ENCODE peak calls at places on chromosomes 6 and 20, in ten cellular contexts. A, N, Q, W, B, M, P, Z, Y and X are unnamed samples.

GRCh38 chr6:165864925-165865324 is 201.9 kb upstream of the PDE10A start:
- DNase-seq in A (no peak), Q (no peak), Y (no peak), P (no peak), Z (no peak), M (no peak), N (no peak), W (no peak), B (no peak), X (no peak)

GRCh38 chr20:48214601-48215000 is 429.3 kb upstream of the SULF2 start:
- DNase-seq in Q (no peak), Z (no peak), P (no peak), B (no peak), A (no peak), N (no peak), W (no peak), Y (no peak), M (no peak), X (no peak)

GRCh38 chr6:113594726-113595125 is 262.4 kb upstream of the MARCKS start:
- DNase-seq in B (no peak), A (no peak), N (no peak), Y (no peak), W (no peak), Z (no peak), M (no peak), Q (no peak), P (no peak), X (no peak)

GRCh38 chr6:39897699-39898098 is 36.6 kb downstream of the MOCS1 start:
- DNase-seq in P (no peak), B (no peak), A (no peak), M (no peak), Y (no peak), N (no peak), Z (no peak), Q (no peak), W (no peak), X (no peak)

GRCh38 chr6:3977875-3978711 is 100.8 kb downstream of the FAM217A start:
- DNase-seq in P (peak), N (peak), W (peak), A (peak), B (peak), M (no peak), Y (no peak), Q (no peak), Z (peak), X (no peak)

GRCh38 chr6:91786474-91787184 is 1199.8 kb upstream of the MAP3K7 start:
- DNase-seq in P (no peak), Z (no peak), A (no peak), M (no peak), Y (no peak), N (no peak), Q (no peak), W (no peak), B (no peak), X (no peak)

GRCh38 chr20:62787329-62787728 is 8.9 kb upstream of the MRGBP start:
- DNase-seq in M (no peak), A (no peak), Y (no peak), P (no peak), B (no peak), Z (no peak), N (no peak), W (no peak), Q (no peak), X (no peak)

GRCh38 chr20:1949711-1950110 is 44.1 kb downstream of the PDYN start:
- DNase-seq in A (no peak), P (no peak), B (no peak), W (no peak), M (no peak), Q (no peak), Y (no peak), Z (no peak), N (no peak), X (no peak)

GRCh38 chr6:7541175-7542064 is at the start of gene DSP:
- DNase-seq in A (peak), Q (peak), Y (no peak), N (peak), W (peak), B (no peak), Z (peak), P (peak), M (peak), X (no peak)

GRCh38 chr6:17640477-17640917 is 40.4 kb downstream of the FAM8A1 start:
- DNase-seq in W (no peak), Z (no peak), Q (no peak), Y (no peak), N (peak), P (peak), A (no peak), M (no peak), B (no peak), X (no peak)

GRCh38 chr6:150320450-150320849 is 48.4 kb upstream of the IYD start:
- DNase-seq in A (no peak), M (no peak), Z (no peak), P (no peak), Y (no peak), N (no peak), W (no peak), Q (peak), B (no peak), X (no peak)

GRCh38 chr20:16863315-16863714 is 115.2 kb downstream of the OTOR start:
- DNase-seq in W (no peak), N (no peak), Z (no peak), Q (no peak), Y (no peak), A (no peak), M (no peak), P (no peak), B (no peak), X (no peak)

GRCh38 chr6:150531957-150532356 is 67.7 kb upstream of the PLEKHG1 start:
- DNase-seq in P (no peak), A (no peak), W (no peak), Q (no peak), Y (no peak), M (no peak), N (no peak), Z (no peak), B (no peak), X (no peak)

GRCh38 chr6:47256981-47257730 is 52.5 kb downstream of the TNFRSF21 start:
- DNase-seq in Q (no peak), Y (no peak), N (no peak), M (no peak), W (no peak), A (no peak), Z (no peak), P (no peak), B (no peak), X (no peak)

GRCh38 chr6:168895102-168895812 is 358.4 kb downstream of the THBS2 start:
- DNase-seq in B (peak), N (peak), Y (peak), W (peak), M (peak), Q (peak), P (peak), A (peak), Z (peak), X (peak)

GRCh38 chr20:49768204-49769124 is 44.2 kb upstream of the SLC9A8 start:
- DNase-seq in Q (peak), A (peak), M (no peak), Z (no peak), P (peak), W (no peak), Y (no peak), N (peak), B (peak), X (no peak)

GRCh38 chr20:23867152-23867776 is 12.3 kb downstream of the CST5 start:
- DNase-seq in Z (no peak), W (no peak), N (no peak), B (no peak), M (no peak), A (no peak), P (no peak), Q (no peak), Y (no peak), X (no peak)

GRCh38 chr6:43803783-43804549 is 34.0 kb downstream of the VEGFA start:
- DNase-seq in Q (no peak), M (peak), A (peak), B (peak), N (peak), P (no peak), Z (no peak), W (no peak), Y (no peak), X (no peak)

GRCh38 chr6:30889921-30890645 is 5.8 kb downstream of the DDR1 start:
- DNase-seq in N (no peak), B (no peak), Y (no peak), Z (no peak), W (peak), P (peak), M (no peak), A (no peak), Q (no peak), X (no peak)

GRCh38 chr6:142530566-142530965 is 228.8 kb downstream of the ADGRG6 start:
- DNase-seq in Q (no peak), Z (no peak), M (no peak), N (no peak), B (no peak), W (no peak), A (no peak), P (no peak), Y (no peak), X (no peak)

GRCh38 chr6:57248311-57248895 is 26.3 kb upstream of the RAB23 start:
- DNase-seq in B (no peak), Q (no peak), W (no peak), P (no peak), Y (no peak), M (no peak), Z (no peak), A (no peak), N (no peak), X (no peak)